ENCODE peak calls at places on chromosomes 3 and 15, in five cellular contexts. K is omental fat pad, X is progenitor cell of endocrine pancreas, V is heart left ventricle, C is cardiac fibroblast. B is an unnamed sample.
A peak's percentile ranks its signal among the peaks of the same experiment; 100 is the strongest.

GRCh38 chr3:115062009-115062408 is 85.1 kb downstream of the ZBTB20 start:
- DNase-seq in K (no peak), X (no peak), V (no peak), C (no peak), B (no peak)

GRCh38 chr3:133293397-133294107 is 106.3 kb upstream of the BFSP2 start:
- DNase-seq in X (no peak), V (no peak), K (no peak), C (no peak), B (no peak)

GRCh38 chr3:79497447-79498111 is 270.2 kb downstream of the ROBO1 start:
- DNase-seq in C (peak; percentile 30), K (no peak), X (no peak), V (no peak), B (no peak)

GRCh38 chr15:79953951-79954444 is 17.0 kb downstream of the BCL2A1 start:
- DNase-seq in K (no peak), X (no peak), C (no peak), V (no peak), B (no peak)

GRCh38 chr15:52804526-52805081 is 14.5 kb upstream of the ONECUT1 start:
- DNase-seq in X (no peak), V (no peak), C (no peak), K (no peak), B (no peak)

GRCh38 chr15:39075311-39075710 is 505.6 kb upstream of the THBS1 start:
- DNase-seq in C (peak; percentile 67), V (no peak), K (no peak), X (no peak), B (no peak)

GRCh38 chr15:29270169-29270955 is 740 bp upstream of the NSMCE3 start:
- DNase-seq in C (peak; percentile 54), V (no peak), X (no peak), K (no peak), B (no peak)

GRCh38 chr3:70736009-70736408 is 423.6 kb upstream of the MDFIC2 start:
- DNase-seq in C (no peak), K (no peak), X (no peak), V (no peak), B (no peak)

GRCh38 chr3:36969540-36970432 is 23.1 kb downstream of the EPM2AIP1 start:
- DNase-seq in K (no peak), C (peak; percentile 51), V (peak; percentile 28), X (no peak), B (no peak)

GRCh38 chr3:103295974-103296570 is 861.3 kb downstream of the ZPLD1 start:
- DNase-seq in C (peak; percentile 1), V (no peak), X (no peak), K (no peak), B (no peak)

GRCh38 chr15:51982013-51982769 is 10.6 kb upstream of the LEO1 start:
- DNase-seq in C (peak; percentile 92), X (no peak), V (no peak), K (no peak), B (no peak)

GRCh38 chr15:25136119-25136518 is 181.3 kb downstream of the SNRPN start:
- DNase-seq in X (no peak), V (no peak), C (peak; percentile 7), K (no peak), B (no peak)

GRCh38 chr15:85168642-85169173 is 187.1 kb downstream of the PDE8A start:
- DNase-seq in X (peak; percentile 24), C (peak; percentile 13), K (no peak), V (no peak), B (no peak)

GRCh38 chr3:100463002-100463401 is 29.4 kb upstream of the TMEM45A start:
- DNase-seq in X (no peak), V (peak; percentile 10), K (no peak), C (peak; percentile 86), B (no peak)

GRCh38 chr15:82648257-82649103 is 1.3 kb upstream of the CPEB1 start:
- DNase-seq in V (no peak), X (no peak), C (peak; percentile 8), K (no peak), B (no peak)

GRCh38 chr3:173098959-173099358 is 42.1 kb downstream of the SPATA16 start:
- DNase-seq in X (no peak), V (no peak), K (no peak), C (no peak), B (no peak)

GRCh38 chr15:38905634-38906033 is 341.0 kb upstream of the RASGRP1 start:
- DNase-seq in X (no peak), K (no peak), V (no peak), C (no peak), B (no peak)

GRCh38 chr15:70099167-70099965 is 1.6 kb upstream of the TLE3 start:
- DNase-seq in X (peak; percentile 100), K (peak; percentile 100), C (peak; percentile 100), V (peak; percentile 100), B (peak; percentile 100)

GRCh38 chr3:189123595-189124387 is 48.0 kb upstream of the TPRG1 start:
- DNase-seq in X (no peak), C (peak; percentile 36), V (peak; percentile 62), K (no peak), B (no peak)

GRCh38 chr3:14680716-14681115 is 5.8 kb downstream of the C3orf20 start:
- DNase-seq in V (no peak), K (no peak), X (no peak), C (peak; percentile 62), B (no peak)

GRCh38 chr15:98746756-98747155 is 98.4 kb downstream of the IGF1R start:
- DNase-seq in X (no peak), K (no peak), V (no peak), C (no peak), B (no peak)

GRCh38 chr15:35130245-35130644 is 45.1 kb upstream of the NANOGP8 start:
- DNase-seq in K (no peak), C (peak; percentile 55), X (no peak), V (no peak), B (no peak)

GRCh38 chr3:6860911-6861330 is at the start of gene GRM7:
- DNase-seq in X (peak; percentile 28), K (no peak), C (no peak), V (no peak), B (no peak)

GRCh38 chr3:159994182-159994581 is 5.5 kb downstream of the IL12A start:
- DNase-seq in V (no peak), C (no peak), X (no peak), K (no peak), B (no peak)

GRCh38 chr3:150286390-150287147 is 121.5 kb upstream of the TSC22D2 start:
- DNase-seq in K (no peak), X (no peak), V (no peak), C (peak; percentile 75), B (no peak)

DNA sequence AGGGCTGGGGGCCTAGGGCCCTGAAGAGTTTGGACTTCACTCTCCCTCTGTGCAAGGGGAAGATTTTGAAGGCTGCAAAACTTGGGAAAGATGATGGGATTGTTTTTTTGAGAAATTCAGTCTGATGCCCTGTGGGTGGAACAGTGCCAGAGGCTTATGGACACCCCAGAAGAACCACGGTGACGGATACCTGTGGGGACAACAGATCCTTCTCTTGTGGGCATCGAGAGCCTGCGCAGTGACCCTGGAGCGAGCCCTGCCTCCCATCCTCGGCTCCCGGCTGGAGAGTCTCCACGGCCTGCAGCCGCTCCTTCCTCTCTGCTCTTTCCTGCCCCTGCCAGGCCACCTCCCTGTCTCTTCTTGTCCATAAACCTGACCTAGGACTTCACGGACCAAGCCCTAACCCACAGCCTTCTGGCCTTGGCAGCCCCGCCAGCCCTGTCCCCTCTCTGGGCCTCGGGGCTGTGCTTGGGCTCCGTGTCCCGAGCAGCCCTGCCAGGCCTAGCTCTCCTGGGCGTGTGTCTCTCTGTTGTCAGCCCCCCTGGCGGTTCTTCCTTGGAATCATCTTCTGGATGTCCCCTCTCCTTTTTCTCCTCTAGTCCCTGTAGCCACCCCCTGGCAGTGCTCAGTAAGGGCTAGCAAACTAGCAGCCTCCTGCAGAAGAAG is 98.4 kb downstream of the VGLL4 start:
- DNase-seq in X (no peak), K (no peak), C (no peak), V (no peak), B (no peak)
- TF ChIP-seq CTCF in X (no peak), K (no peak), C (peak; percentile 10), V (no peak), B (no peak)

DNA sequence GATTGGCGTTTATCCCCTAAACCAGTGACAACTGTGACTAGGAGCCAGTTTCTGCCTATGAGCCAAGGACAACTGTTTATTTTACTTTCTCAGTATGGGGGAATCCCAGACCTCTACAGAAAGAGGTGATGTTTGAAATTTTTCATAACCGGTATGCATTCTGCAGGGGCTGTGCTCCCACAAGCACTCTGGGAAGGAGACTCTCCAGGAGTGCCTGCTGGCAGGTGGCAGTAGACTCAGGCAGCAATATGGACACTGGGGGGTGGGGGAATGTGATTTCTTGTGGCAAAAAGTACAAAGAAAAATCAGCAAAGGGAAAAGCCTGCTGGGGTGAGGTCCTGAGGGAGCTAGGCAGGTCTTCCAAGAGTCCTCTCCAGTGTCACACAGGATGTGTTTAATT is 5.9 kb downstream of the TGM4 start:
- DNase-seq in C (no peak), X (no peak), V (no peak), K (no peak), B (no peak)
- TF ChIP-seq CTCF in C (no peak), X (no peak), V (no peak), K (no peak), B (no peak)

GRCh38 chr3:42898896-42899675 is 6.9 kb upstream of the ZNF662 start:
- DNase-seq in X (no peak), K (no peak), V (no peak), C (no peak), B (no peak)
- TF ChIP-seq CTCF in X (no peak), K (no peak), V (no peak), C (no peak), B (no peak)

DNA sequence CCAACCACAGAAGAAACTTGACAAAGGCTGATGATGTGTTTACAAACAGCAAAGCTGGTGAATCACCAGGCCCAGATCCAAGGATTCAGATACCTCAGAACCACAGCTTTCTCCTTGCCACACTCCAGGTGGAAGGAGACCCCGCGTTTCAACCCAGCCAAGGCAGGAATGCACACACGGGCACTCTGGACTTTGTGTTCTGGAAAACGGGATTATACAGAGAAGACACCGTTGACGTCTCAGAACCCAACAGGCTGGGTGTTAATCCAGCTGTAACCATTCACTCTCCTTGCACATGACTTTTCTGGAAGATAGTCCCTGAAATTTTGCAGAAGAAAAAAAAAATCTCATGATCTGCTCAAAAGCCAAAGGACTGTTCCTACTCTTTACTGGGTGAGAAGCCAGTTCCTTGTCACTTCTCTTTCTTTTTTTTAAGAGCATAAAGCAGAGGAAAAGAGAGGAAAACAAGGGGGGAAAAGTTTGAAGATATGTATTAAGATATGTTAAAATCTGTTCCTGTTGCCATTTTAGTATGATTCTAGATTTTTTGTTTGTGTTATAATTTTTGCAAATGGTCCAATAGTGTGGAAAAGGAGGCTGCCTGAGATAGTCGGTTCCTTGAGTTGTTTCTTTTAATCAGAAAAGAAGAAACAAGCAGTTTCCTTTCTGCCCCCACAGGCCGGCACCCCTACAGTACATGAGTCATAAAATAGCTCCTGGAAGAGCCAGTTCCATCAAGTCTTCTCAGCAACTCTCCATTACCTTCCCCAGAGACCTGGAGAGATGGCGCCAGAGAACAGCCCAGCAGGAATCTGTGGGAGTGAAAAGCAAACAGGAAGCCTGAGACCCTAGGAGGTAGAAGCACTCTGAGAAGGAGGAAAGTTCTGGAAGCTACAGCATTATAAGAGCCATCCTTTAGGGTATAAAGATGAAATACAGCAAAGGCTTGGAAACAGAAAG is 73.1 kb downstream of the RORA start:
- DNase-seq in X (no peak), K (no peak), V (peak; percentile 58), C (peak; percentile 81), B (no peak)
- TF ChIP-seq CTCF in X (no peak), K (no peak), V (no peak), C (no peak), B (no peak)

GRCh38 chr15:75202251-75203016 is 752 bp downstream of the C15orf39 start:
- DNase-seq in C (peak; percentile 82), V (peak; percentile 76), X (no peak), K (no peak), B (peak; percentile 79)
- TF ChIP-seq CTCF in C (no peak), V (peak; percentile 23), X (peak; percentile 11), K (no peak), B (peak; percentile 71)

GRCh38 chr3:8336456-8336855 is 165.2 kb upstream of the LMCD1 start:
- DNase-seq in V (no peak), X (no peak), K (no peak), C (no peak), B (no peak)
- TF ChIP-seq CTCF in V (no peak), X (peak; percentile 24), K (no peak), C (no peak), B (no peak)

B was measured in natural killer cell.